ENCODE peak calls at places on chromosome 6, in six cellular contexts. G, P, R, T, Y and K are unnamed samples.

GRCh38 chr6:138662474-138662873 is 111.1 kb upstream of the CCDC28A start:
- DNase-seq in G (no peak), P (no peak), R (peak; percentile 73), T (no peak), Y (no peak), K (no peak)

GRCh38 chr6:155265843-155266535 is 2.2 kb downstream of the CLDN20 start:
- DNase-seq in G (no peak), P (no peak), R (no peak), T (no peak), Y (no peak), K (no peak)

GRCh38 chr6:52231411-52232127 is 12.7 kb downstream of the IL17F start:
- DNase-seq in G (no peak), P (no peak), R (no peak), T (no peak), Y (no peak), K (no peak)

GRCh38 chr6:45169815-45170214 is 158.3 kb upstream of the RUNX2 start:
- DNase-seq in G (no peak), P (no peak), R (no peak), T (no peak), Y (no peak), K (no peak)

GRCh38 chr6:139863356-139863755 is 488.9 kb upstream of the CITED2 start:
- DNase-seq in G (no peak), P (no peak), R (peak; percentile 81), T (no peak), Y (no peak), K (no peak)

GRCh38 chr6:152209211-152209610 is 401.7 kb downstream of the ESR1 start:
- DNase-seq in G (no peak), P (no peak), R (no peak), T (no peak), Y (no peak), K (no peak)

GRCh38 chr6:125009578-125009977 is 47.3 kb downstream of the RNF217 start:
- DNase-seq in G (no peak), P (no peak), R (peak; percentile 62), T (no peak), Y (no peak), K (no peak)

GRCh38 chr6:112839525-112839961 is 492.4 kb downstream of the RFPL4B start:
- DNase-seq in G (no peak), P (no peak), R (peak; percentile 88), T (no peak), Y (no peak), K (no peak)

GRCh38 chr6:145506554-145506953 is 228.8 kb downstream of the EPM2A start:
- DNase-seq in G (no peak), P (no peak), R (no peak), T (no peak), Y (no peak), K (no peak)

GRCh38 chr6:122511193-122511924 is 39.8 kb upstream of the SERINC1 start:
- DNase-seq in G (no peak), P (no peak), R (no peak), T (no peak), Y (no peak), K (no peak)

GRCh38 chr6:13462380-13463326 is 24.7 kb downstream of the GFOD1 start:
- DNase-seq in G (no peak), P (no peak), R (no peak), T (no peak), Y (no peak), K (no peak)

GRCh38 chr6:111871725-111872520 is 1.3 kb downstream of the FYN start:
- DNase-seq in G (peak; percentile 26), P (peak; percentile 19), R (peak; percentile 30), T (no peak), Y (no peak), K (no peak)

GRCh38 chr6:124400600-124400999 is 561.6 kb upstream of the RNF217 start:
- DNase-seq in G (no peak), P (no peak), R (no peak), T (no peak), Y (no peak), K (no peak)

GRCh38 chr6:135819665-135820064 is 31.8 kb upstream of the PDE7B start:
- DNase-seq in G (no peak), P (no peak), R (no peak), T (no peak), Y (no peak), K (no peak)

GRCh38 chr6:108164537-108164814 is 1.3 kb upstream of the NR2E1 start:
- DNase-seq in G (no peak), P (no peak), R (no peak), T (no peak), Y (no peak), K (no peak)

GRCh38 chr6:2841264-2842138 is at the start of gene SERPINB1:
- DNase-seq in G (peak; percentile 91), P (peak; percentile 77), R (peak; percentile 97), T (peak; percentile 96), Y (peak; percentile 93), K (no peak)

GRCh38 chr6:21840428-21840827 is 246.9 kb downstream of the SOX4 start:
- DNase-seq in G (no peak), P (no peak), R (peak; percentile 78), T (no peak), Y (no peak), K (no peak)

GRCh38 chr6:33607784-33608161 is 13.3 kb upstream of the ITPR3 start:
- DNase-seq in G (no peak), P (peak; percentile 65), R (no peak), T (no peak), Y (peak; percentile 56), K (no peak)

GRCh38 chr6:73157870-73158269 is 67.4 kb downstream of the KHDC1L start:
- DNase-seq in G (no peak), P (no peak), R (no peak), T (no peak), Y (no peak), K (no peak)

GRCh38 chr6:34656378-34657036 is 40.1 kb downstream of the ILRUN start:
- DNase-seq in G (no peak), P (peak; percentile 97), R (peak; percentile 90), T (no peak), Y (no peak), K (peak; percentile 98)

GRCh38 chr6:11429577-11429976 is 108.0 kb upstream of the TMEM170B start:
- DNase-seq in G (no peak), P (peak; percentile 54), R (no peak), T (no peak), Y (no peak), K (no peak)

GRCh38 chr6:14658909-14659561 is 541.5 kb downstream of the CD83 start:
- DNase-seq in G (no peak), P (no peak), R (peak; percentile 83), T (no peak), Y (no peak), K (no peak)

GRCh38 chr6:64217721-64218603 is 582.4 kb downstream of the PHF3 start:
- DNase-seq in G (no peak), P (peak; percentile 28), R (peak; percentile 81), T (no peak), Y (no peak), K (no peak)

GRCh38 chr6:55925292-55925691 is 49.9 kb upstream of the BMP5 start:
- DNase-seq in G (no peak), P (no peak), R (peak; percentile 94), T (no peak), Y (no peak), K (no peak)

DNA sequence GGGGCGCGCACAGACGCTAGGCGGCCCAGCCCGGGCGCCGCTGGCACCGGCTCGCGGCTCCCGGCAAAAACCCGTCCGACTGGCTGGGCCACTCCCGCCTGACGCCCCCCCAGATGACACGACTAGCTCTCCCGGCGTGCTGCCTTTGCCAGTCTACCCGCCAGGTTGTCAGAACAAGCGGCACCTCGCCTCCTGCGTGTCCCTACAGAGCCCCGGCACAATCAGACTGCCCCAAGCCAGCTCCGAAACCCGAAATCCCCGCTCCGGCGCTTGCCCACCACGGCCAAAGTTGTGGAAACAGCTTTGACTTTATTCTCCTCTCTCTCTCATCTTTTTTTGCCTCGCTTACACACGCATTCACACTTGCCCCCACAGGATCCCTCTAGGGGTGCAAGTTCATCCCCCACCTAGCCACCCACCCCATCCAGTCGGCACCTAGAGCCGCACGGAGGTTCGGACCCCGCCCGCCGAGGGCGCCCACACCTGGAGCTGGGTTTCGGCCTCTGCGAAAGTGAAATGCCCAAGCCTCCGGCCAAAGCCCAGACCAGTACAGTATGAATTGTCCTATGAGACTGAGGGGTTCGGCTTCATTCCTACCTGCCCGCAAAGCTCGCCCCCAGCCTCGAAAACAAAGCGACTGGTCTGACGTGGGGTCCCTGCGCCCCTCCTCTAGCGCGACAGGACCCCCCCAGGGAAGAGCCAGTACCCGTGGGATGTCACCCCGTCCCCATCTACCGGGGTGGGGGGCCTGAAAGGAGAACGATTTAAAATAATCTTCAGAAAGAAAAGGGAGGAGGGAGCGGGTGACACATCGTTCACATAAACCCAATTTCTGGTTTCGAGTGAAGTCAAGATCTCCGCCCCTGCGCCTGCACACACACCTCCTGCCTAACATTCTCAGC is 1.7 kb downstream of the TFAP2A start:
- DNase-seq in G (no peak), P (peak; percentile 50), R (no peak), T (no peak), Y (no peak), K (no peak)
- TF ChIP-seq CTCF in G (peak; percentile 8), P (no peak), R (no peak), T (no peak), Y (no peak), K (no peak)

DNA sequence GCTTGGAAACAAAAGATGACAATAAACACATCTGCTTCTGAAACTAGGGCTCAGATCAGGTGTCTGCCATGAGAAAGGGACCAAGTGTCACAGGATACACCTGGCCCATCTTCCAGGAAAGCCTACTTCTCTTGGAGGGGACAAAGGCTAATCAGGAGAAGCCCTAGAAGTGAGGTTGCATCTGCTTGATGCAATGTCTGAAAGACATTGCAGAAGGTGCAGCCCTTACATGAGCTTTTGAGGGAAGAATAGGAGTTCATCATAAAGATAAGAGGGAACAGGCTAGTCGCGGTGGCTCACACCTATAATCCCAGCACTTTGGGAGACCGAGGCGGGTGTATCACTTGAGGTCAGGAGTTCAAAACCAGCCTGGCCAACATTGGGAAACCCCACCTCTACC is 2.5 kb upstream of the BTN1A1 start:
- DNase-seq in G (no peak), P (no peak), R (no peak), T (no peak), Y (no peak), K (no peak)
- H3K4me3 ChIP-seq in G (no peak overlapping the region), P (no peak overlapping the region), R (no peak overlapping the region), T (no peak overlapping the region), Y (no peak overlapping the region), K (no peak overlapping the region)

DNA sequence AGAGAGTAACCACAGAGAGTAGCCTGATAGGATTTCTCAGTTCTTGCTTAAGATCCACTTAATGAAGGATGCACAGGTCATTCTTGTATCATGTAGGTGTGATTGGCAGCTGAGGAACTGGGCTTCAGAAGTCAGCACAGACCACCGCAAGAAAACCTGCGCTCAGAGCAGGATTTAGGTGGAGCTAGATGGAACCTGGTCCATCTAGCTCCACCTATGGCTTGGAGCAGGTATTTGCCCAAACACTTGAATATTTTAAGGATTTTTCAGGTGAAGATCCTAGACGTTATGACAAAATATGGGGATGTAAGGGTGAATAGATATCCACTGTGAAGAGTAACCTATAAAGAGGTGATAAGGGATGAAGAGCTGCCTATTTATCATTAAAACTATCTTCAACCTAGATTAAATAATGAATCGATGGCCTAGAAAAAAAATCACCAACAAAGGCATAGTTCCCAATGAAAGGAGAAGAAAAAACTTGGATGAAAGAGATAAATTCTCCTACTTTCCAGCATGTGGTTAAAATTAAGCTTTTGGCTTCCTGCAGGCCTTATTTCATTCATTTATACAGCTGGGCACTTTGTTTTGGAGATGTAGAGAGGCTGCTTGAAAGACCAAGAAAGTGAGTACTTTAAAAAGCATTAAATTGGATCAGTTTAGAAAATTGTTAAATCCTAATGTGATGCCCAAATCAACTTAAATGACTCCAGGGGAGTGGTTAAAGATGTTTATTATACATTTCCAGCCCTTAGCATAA is 778.4 kb upstream of the GJE1 start:
- DNase-seq in G (no peak), P (no peak), R (no peak), T (no peak), Y (no peak), K (no peak)
- TF ChIP-seq CTCF in G (no peak), P (no peak), R (no peak), T (no peak), Y (no peak), K (no peak)

GRCh38 chr6:132490024-132490423 is 22.9 kb downstream of the STX7 start:
- DNase-seq in G (no peak), P (peak; percentile 64), R (no peak), T (no peak), Y (peak; percentile 72), K (no peak)
- H3K4me3 ChIP-seq in G (no peak overlapping the region), P (peak overlapping the region; percentile 57), R (no peak overlapping the region), T (no peak overlapping the region), Y (peak overlapping the region; percentile 9), K (peak overlapping the region; percentile 55)